ENCODE peak calls at places on chromosomes 5 and 9, in eight cellular contexts. X is amniotic stem cell, E is ELF-1, B is A172, U is stomach, I is posterior cingulate gyrus, T is colonic mucosa, A is heart right ventricle. Z is an unnamed sample.
A peak's percentile ranks its signal among the peaks of the same experiment; 100 is the strongest.

GRCh38 chr9:94638335-94639044 is 828 bp downstream of the FBP1 start:
- DNase-seq in X (no peak), E (no peak), B (no peak), U (peak; percentile 47), I (no peak), T (peak; percentile 26), A (no peak), Z (no peak)

GRCh38 chr9:86854898-86855523 is 92.3 kb downstream of the GAS1 start:
- DNase-seq in X (peak; percentile 44), E (peak; percentile 89), B (peak; percentile 60), U (no peak), I (no peak), T (no peak), A (no peak), Z (peak; percentile 33)

GRCh38 chr5:138276402-138277054 is 2.1 kb upstream of the GFRA3 start:
- DNase-seq in X (no peak), E (no peak), B (no peak), U (no peak), I (no peak), T (no peak), A (no peak), Z (no peak)

GRCh38 chr9:110126986-110127864 is 80.7 kb downstream of the C9orf152 start:
- DNase-seq in X (no peak), E (peak; percentile 94), B (peak; percentile 65), U (peak; percentile 33), I (no peak), T (peak; percentile 61), A (peak; percentile 90), Z (no peak)

GRCh38 chr5:141420855-141421488 is at the start of gene PCDHGA11:
- DNase-seq in X (no peak), E (peak; percentile 78), B (no peak), U (no peak), I (no peak), T (peak; percentile 38), A (no peak), Z (peak; percentile 75)

GRCh38 chr9:114317665-114318357 is 5.1 kb upstream of the ORM1 start:
- DNase-seq in X (no peak), E (no peak), B (no peak), U (no peak), I (no peak), T (no peak), A (no peak), Z (no peak)

GRCh38 chr5:147904110-147904509 is 2.2 kb downstream of the C5orf46 start:
- DNase-seq in X (no peak), E (no peak), B (peak; percentile 30), U (no peak), I (no peak), T (no peak), A (no peak), Z (no peak)

GRCh38 chr5:176157656-176158055 is 80.6 kb upstream of the SIMC1 start:
- DNase-seq in X (no peak), E (no peak), B (peak; percentile 66), U (no peak), I (no peak), T (no peak), A (no peak), Z (peak; percentile 62)

GRCh38 chr9:124292696-124293593 is 35.2 kb downstream of the NEK6 start:
- DNase-seq in X (no peak), E (peak; percentile 51), B (no peak), U (no peak), I (no peak), T (no peak), A (no peak), Z (no peak)

GRCh38 chr5:153084476-153084875 is 406.0 kb upstream of the GRIA1 start:
- DNase-seq in X (no peak), E (no peak), B (peak; percentile 7), U (no peak), I (no peak), T (no peak), A (no peak), Z (peak; percentile 4)

GRCh38 chr5:58929726-58930125 is 346.9 kb downstream of the RAB3C start:
- DNase-seq in X (no peak), E (no peak), B (no peak), U (no peak), I (no peak), T (no peak), A (no peak), Z (no peak)

GRCh38 chr5:129271309-129271708 is 176.8 kb downstream of the ISOC1 start:
- DNase-seq in X (no peak), E (peak; percentile 66), B (peak; percentile 14), U (no peak), I (no peak), T (no peak), A (no peak), Z (peak; percentile 6)

GRCh38 chr9:37421914-37422288 is 595 bp upstream of the GRHPR start:
- DNase-seq in X (no peak), E (no peak), B (no peak), U (peak; percentile 32), I (no peak), T (no peak), A (peak; percentile 34), Z (no peak)

GRCh38 chr5:151556808-151557207 is 34.3 kb downstream of the FAT2 start:
- DNase-seq in X (no peak), E (no peak), B (no peak), U (no peak), I (no peak), T (no peak), A (no peak), Z (no peak)

GRCh38 chr9:69181908-69182353 is 7.9 kb downstream of the TJP2 start:
- DNase-seq in X (no peak), E (peak; percentile 39), B (no peak), U (no peak), I (no peak), T (no peak), A (no peak), Z (no peak)

GRCh38 chr5:102307232-102307631 is 11.1 kb upstream of the SLCO4C1 start:
- DNase-seq in X (no peak), E (no peak), B (no peak), U (no peak), I (no peak), T (no peak), A (no peak), Z (no peak)

Z was measured in ELR.